ENCODE peak calls at places on chromosomes 13 and 19, in four cellular contexts. M is astrocyte of the hippocampus; P is stimulated activated CD8-positive, alpha-beta memory T cell treated with anti-CD3 and anti-CD28 coated beads, Interleukin-4, amount 100 ng/mL, for 1 hour; Q is activated CD4-positive, alpha-beta T cell treated with anti-CD3 and anti-CD28 coated beads for 1 hour. B is an unnamed sample.

GRCh38 chr13:77521595-77522367 is 13.7 kb upstream of the SCEL start:
- DNase-seq in M (peak), Q (no peak), P (no peak), B (no peak)

GRCh38 chr13:32902898-32903297 is 113.3 kb upstream of the KL start:
- DNase-seq in M (peak), Q (no peak), P (no peak), B (no peak)

GRCh38 chr19:45975296-45975695 is 1.6 kb upstream of the NOVA2 start:
- DNase-seq in M (no peak), P (no peak), Q (no peak), B (no peak)

GRCh38 chr19:1503089-1503924 is 9.5 kb downstream of the ADAMTSL5 start:
- DNase-seq in P (peak), M (peak), Q (peak), B (no peak)

GRCh38 chr13:23778879-23779278 is 110.3 kb downstream of the MIPEP start:
- DNase-seq in M (peak), P (no peak), Q (no peak), B (no peak)

GRCh38 chr13:47790755-47791154 is 210.3 kb downstream of the SUCLA2 start:
- DNase-seq in Q (no peak), P (no peak), M (no peak), B (no peak)

GRCh38 chr13:113545931-113546516 is 38.5 kb upstream of the TFDP1 start:
- DNase-seq in Q (no peak), P (no peak), M (no peak), B (no peak)

GRCh38 chr19:460877-461609 is at the start of gene SHC2:
- DNase-seq in P (no peak), M (peak), Q (no peak), B (no peak)

GRCh38 chr13:43031881-43032280 is 8.5 kb downstream of the DNAJC15 start:
- DNase-seq in P (no peak), Q (no peak), M (no peak), B (no peak)

B was measured in SIG-M5.